ENCODE peak calls at places on chromosomes 5 and 9, in seven cellular contexts. L, K, U, T, Y, F and C are unnamed samples.

GRCh38 chr9:93154293-93154903 is 20.3 kb upstream of the NINJ1 start:
- DNase-seq in U (no peak), F (no peak), K (no peak), L (peak), Y (peak), T (no peak), C (no peak)

GRCh38 chr5:148928141-148928540 is 101.7 kb downstream of the ADRB2 start:
- DNase-seq in T (no peak), F (no peak), U (no peak), L (no peak), Y (no peak), K (no peak), C (no peak)

GRCh38 chr5:80777347-80778287 is 122.8 kb upstream of the DHFR start:
- DNase-seq in K (no peak), L (no peak), F (no peak), T (no peak), U (no peak), Y (no peak), C (no peak)

GRCh38 chr5:154857091-154857533 is 1.3 kb upstream of the CNOT8 start:
- DNase-seq in K (no peak), T (no peak), L (no peak), Y (no peak), U (no peak), F (no peak), C (no peak)

GRCh38 chr5:9644630-9645029 is 14.5 kb upstream of the TAS2R1 start:
- DNase-seq in U (no peak), Y (no peak), K (no peak), L (no peak), F (no peak), T (no peak), C (no peak)

GRCh38 chr5:115758356-115758755 is 58.1 kb downstream of the CDO1 start:
- DNase-seq in T (no peak), U (no peak), F (no peak), K (no peak), Y (no peak), L (no peak), C (no peak)

GRCh38 chr9:128005938-128006337 is 25.1 kb upstream of the EEIG1 start:
- DNase-seq in K (no peak), T (no peak), Y (no peak), L (peak), U (no peak), F (no peak), C (no peak)

GRCh38 chr9:105672711-105673234 is 10.5 kb downstream of the TAL2 start:
- DNase-seq in Y (no peak), L (no peak), K (no peak), U (no peak), F (no peak), T (no peak), C (no peak)

GRCh38 chr9:87447547-87448432 is 49.9 kb upstream of the DAPK1 start:
- DNase-seq in Y (no peak), K (peak), T (peak), F (no peak), U (no peak), L (no peak), C (no peak)

GRCh38 chr5:167208911-167209310 is 1082.5 kb upstream of the WWC1 start:
- DNase-seq in Y (no peak), T (no peak), F (no peak), K (no peak), U (no peak), L (no peak), C (no peak)

GRCh38 chr9:121445986-121446385 is 53.7 kb downstream of the GGTA1 start:
- DNase-seq in K (no peak), L (no peak), T (no peak), U (no peak), F (no peak), Y (no peak), C (no peak)

GRCh38 chr9:121453232-121453892 is 46.3 kb downstream of the GGTA1 start:
- DNase-seq in L (no peak), T (no peak), Y (no peak), K (no peak), F (no peak), U (no peak), C (no peak)

GRCh38 chr9:121450241-121450640 is 49.4 kb downstream of the GGTA1 start:
- DNase-seq in T (no peak), L (no peak), U (no peak), F (no peak), Y (no peak), K (no peak), C (no peak)

GRCh38 chr9:121447341-121447834 is 52.3 kb downstream of the GGTA1 start:
- DNase-seq in K (no peak), Y (no peak), F (no peak), U (no peak), L (no peak), T (no peak), C (no peak)

GRCh38 chr9:121449786-121450185 is 49.9 kb downstream of the GGTA1 start:
- DNase-seq in F (no peak), Y (no peak), K (no peak), L (no peak), U (no peak), T (no peak), C (no peak)
- TF ChIP-seq CTCF in F (no peak), Y (no peak), K (no peak), L (no peak), U (no peak), T (no peak), C (no peak)

GRCh38 chr5:74942622-74943286 is 76.6 kb upstream of the FAM169A start:
- DNase-seq in F (no peak), T (no peak), U (no peak), Y (no peak), K (no peak), L (no peak), C (no peak)

GRCh38 chr5:74946471-74946870 is 80.3 kb upstream of the FAM169A start:
- DNase-seq in U (no peak), Y (no peak), L (peak), K (no peak), T (no peak), F (no peak), C (no peak)

GRCh38 chr5:74945561-74946165 is 79.5 kb upstream of the FAM169A start:
- DNase-seq in Y (no peak), U (no peak), F (no peak), T (no peak), L (no peak), K (no peak), C (no peak)

GRCh38 chr5:74940782-74941363 is 74.7 kb upstream of the FAM169A start:
- DNase-seq in F (no peak), Y (no peak), U (no peak), K (no peak), L (no peak), T (no peak), C (no peak)

DNA sequence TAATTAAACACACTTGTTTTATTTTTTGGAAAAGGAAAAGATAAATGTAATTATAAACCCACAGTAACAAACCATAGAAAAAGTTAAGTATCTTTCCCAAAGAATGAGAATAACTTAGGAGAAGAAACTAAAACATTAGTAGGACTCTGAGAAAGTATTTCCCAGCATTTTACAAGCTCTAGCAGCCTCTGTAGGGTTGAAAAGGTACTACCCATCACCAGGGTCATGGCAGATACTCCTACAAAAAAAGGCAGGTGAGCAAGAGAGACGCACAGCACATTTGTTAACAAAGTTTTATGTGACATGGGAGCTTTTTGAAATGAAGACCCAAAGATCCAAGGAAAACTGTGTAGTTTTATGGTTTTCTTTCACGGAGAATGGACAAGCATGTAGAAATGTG is 77.7 kb upstream of the FAM169A start:
- DNase-seq in U (no peak), F (no peak), Y (no peak), K (no peak), T (no peak), L (no peak), C (no peak)
- TF ChIP-seq CTCF in U (no peak), F (no peak), Y (peak), K (no peak), T (no peak), L (peak), C (no peak)

GRCh38 chr9:116278326-116278725 is 124.7 kb downstream of the PAPPA start:
- DNase-seq in F (no peak), U (no peak), L (no peak), K (no peak), T (no peak), Y (no peak), C (no peak)

GRCh38 chr9:116274293-116274692 is 120.7 kb downstream of the PAPPA start:
- DNase-seq in Y (no peak), F (no peak), U (no peak), K (no peak), T (no peak), L (no peak), C (no peak)

GRCh38 chr9:116276651-116277121 is 123.1 kb downstream of the PAPPA start:
- DNase-seq in F (no peak), L (no peak), U (no peak), Y (no peak), T (no peak), K (no peak), C (no peak)

GRCh38 chr9:116279230-116279629 is 125.6 kb downstream of the PAPPA start:
- DNase-seq in L (no peak), U (no peak), T (no peak), F (no peak), K (no peak), Y (no peak), C (no peak)

DNA sequence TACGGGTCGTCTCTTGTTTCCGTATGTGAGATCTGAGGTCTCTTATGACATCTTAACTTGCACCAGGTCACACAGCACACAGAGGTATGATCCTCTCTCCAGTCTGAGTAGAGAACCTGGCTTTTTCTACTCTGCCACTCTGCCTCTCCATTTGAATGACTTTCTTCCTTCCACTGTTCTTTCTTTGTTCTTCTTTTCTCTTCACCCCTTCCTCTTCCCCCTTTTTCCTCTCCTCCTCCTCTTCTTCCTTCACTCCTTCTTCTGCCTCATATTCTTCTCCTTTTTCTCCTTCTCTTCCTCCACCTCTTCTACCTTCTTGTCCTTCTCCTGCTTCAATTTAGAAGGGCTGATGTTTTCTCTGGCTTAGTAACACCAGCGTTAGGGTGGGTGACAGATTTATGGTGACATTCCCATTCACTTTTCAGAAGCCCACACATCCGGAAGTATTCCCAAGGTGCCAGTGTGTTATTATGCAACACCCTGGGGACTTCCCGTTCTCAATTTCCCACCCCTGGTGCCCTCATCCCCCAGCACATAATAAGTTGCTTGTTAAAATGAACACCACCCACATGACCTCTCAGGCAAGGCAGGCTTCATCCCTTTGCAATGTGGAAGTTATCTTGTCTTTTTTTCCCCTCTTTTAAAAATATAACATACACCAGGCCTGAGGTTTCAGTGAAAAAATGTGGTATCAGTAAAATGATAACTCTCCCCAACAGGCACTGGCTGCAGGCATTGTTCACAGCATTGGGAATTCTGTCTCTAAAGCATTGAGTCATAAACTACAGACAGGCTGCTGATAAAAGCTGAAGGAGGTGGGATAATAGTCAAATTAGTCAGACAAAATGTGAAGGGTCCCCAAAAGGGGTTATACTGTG is 122.1 kb downstream of the PAPPA start:
- DNase-seq in U (no peak), T (no peak), K (no peak), F (no peak), L (no peak), Y (no peak), C (no peak)
- TF ChIP-seq CTCF in U (no peak), T (no peak), K (no peak), F (no peak), L (no peak), Y (no peak), C (no peak)

DNA sequence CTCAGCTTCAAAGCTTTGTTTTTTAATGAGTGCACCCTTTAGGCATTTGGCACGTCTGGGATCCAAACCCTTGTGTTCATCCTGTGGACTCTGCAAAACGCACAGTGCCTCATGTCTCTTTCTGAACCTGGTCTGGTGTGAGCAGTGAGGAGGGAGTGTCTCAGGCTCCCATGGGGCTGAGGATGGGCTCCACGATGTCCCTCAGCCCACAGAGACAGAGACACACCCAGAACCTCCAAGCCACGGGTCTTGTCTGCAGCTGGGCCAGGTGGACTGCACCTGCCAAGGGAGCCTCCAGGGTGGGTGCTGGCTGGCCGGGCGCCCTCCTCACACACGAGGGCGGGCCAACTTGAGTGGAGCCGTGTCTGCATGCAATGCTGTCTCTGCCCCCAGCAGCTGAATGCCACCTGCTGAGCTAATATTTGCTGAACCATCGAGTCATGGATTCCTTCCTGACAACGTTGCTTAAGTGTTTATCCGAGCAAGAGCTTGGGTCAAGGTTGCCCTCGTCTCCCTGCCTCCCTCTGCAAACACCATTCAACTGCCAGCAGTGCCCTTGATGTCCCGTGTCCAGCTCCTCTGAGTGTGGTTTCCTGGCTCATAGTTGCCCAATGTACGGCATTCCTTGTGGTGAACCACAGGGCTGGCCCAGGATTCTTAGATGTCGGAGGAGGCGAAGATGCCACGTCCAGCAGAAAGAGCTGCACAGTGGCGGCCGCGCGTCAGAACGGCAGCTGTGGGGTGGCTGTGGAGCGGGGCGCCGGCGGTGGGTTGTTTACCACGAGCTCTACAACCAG is 31.4 kb upstream of the LPCAT1 start:
- DNase-seq in Y (no peak), T (no peak), L (peak), K (peak), F (peak), U (no peak), C (no peak)
- TF ChIP-seq CTCF in Y (no peak), T (no peak), L (peak), K (no peak), F (no peak), U (no peak), C (no peak)